ENCODE peak calls at places on chromosomes 12 and 14, in four cellular contexts. M is thoracic aorta, X is A549, P is left ventricle myocardium inferior. Z is an unnamed sample.

GRCh38 chr14:68628605-68629310 is 164.1 kb downstream of the ZFP36L1 start:
- DNase-seq in M (no peak), X (no peak), P (no peak), Z (no peak)

GRCh38 chr14:77979666-77980351 is 179.9 kb downstream of the ADCK1 start:
- DNase-seq in M (no peak), X (no peak), P (no peak), Z (peak)

GRCh38 chr12:5556033-5556614 is 124.2 kb downstream of the NTF3 start:
- DNase-seq in M (no peak), X (peak), P (no peak), Z (peak)

GRCh38 chr12:97425802-97426484 is 36.7 kb upstream of the RMST start:
- DNase-seq in M (no peak), X (no peak), P (no peak), Z (no peak)

GRCh38 chr14:58783801-58784511 is 146.2 kb downstream of the DACT1 start:
- DNase-seq in M (no peak), X (no peak), P (no peak), Z (no peak)

GRCh38 chr14:75628816-75629215 is 31.9 kb downstream of the ERG28 start:
- DNase-seq in M (no peak), X (no peak), P (no peak), Z (no peak)

GRCh38 chr12:66398931-66399625 is 96.8 kb downstream of the HELB start:
- DNase-seq in M (no peak), X (no peak), P (no peak), Z (no peak)

GRCh38 chr12:4849024-4849594 is 60.6 kb upstream of the KCNA1 start:
- DNase-seq in M (no peak), X (peak), P (no peak), Z (no peak)

GRCh38 chr12:124406043-124406442 is 111.2 kb downstream of the RFLNA start:
- DNase-seq in M (no peak), X (no peak), P (no peak), Z (no peak)

GRCh38 chr14:38254565-38255407 is 1.1 kb downstream of the CLEC14A start:
- DNase-seq in M (no peak), X (no peak), P (peak), Z (no peak)

GRCh38 chr12:123763093-123763492 is 992 bp downstream of the DNAH10 start:
- DNase-seq in M (no peak), X (no peak), P (no peak), Z (no peak)

GRCh38 chr12:68290126-68290525 is 36.7 kb upstream of the IL22 start:
- DNase-seq in M (no peak), X (no peak), P (no peak), Z (no peak)

GRCh38 chr14:104356738-104357688 is 218.6 kb downstream of the KIF26A start:
- DNase-seq in M (no peak), X (no peak), P (no peak), Z (peak)

GRCh38 chr12:107007421-107007820 is 20.5 kb upstream of the MTERF2 start:
- DNase-seq in M (no peak), X (no peak), P (no peak), Z (no peak)

GRCh38 chr14:65102441-65103149 is at the start of gene MAX:
- DNase-seq in M (peak), X (peak), P (peak), Z (peak)
- TF ChIP-seq CTCF in M (no peak), X (no peak), P (no peak), Z (no peak)

DNA sequence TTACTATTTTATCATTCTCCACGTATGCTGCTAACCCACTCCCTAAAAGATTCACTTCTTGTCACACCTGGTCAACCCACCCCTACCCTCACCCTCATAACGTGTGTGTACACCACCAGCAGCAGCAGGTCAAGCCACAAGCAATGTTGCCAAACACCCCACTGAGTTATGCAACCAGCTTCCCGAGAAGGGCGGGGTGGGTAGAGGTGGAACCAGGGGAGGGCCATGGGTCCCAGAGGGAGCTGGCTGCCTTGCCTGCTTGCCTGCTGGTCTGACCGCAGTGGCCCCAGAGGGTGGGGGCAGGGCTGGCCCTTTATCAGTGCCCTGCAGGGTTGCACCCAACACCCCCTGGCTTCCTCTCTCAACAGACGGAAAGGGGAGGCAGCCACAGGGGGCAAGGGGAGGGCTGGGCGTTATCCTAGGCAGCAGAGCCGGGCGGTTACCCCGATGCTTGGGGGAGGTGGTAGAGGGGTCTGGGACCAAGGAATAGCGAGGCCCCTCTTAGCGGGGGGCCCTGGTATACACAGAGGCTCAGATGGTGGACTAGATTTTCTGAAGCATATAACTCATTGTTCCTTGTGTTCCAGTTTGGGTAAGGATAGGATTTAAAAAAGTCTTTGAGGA is 3.5 kb upstream of the NFE2 start:
- DNase-seq in M (no peak), X (no peak), P (peak), Z (no peak)
- H3K27ac ChIP-seq in M (no peak), X (peak), P (no peak), Z (no peak)

GRCh38 chr12:115926037-115926670 is 351.3 kb downstream of the MED13L start:
- DNase-seq in M (no peak), X (no peak), P (no peak), Z (no peak)

GRCh38 chr12:115923851-115924250 is 353.6 kb downstream of the MED13L start:
- DNase-seq in M (no peak), X (no peak), P (no peak), Z (no peak)

GRCh38 chr12:115918763-115919162 is 358.7 kb downstream of the MED13L start:
- DNase-seq in M (no peak), X (no peak), P (no peak), Z (no peak)

GRCh38 chr12:115920395-115921183 is 356.9 kb downstream of the MED13L start:
- DNase-seq in M (no peak), X (no peak), P (no peak), Z (no peak)

DNA sequence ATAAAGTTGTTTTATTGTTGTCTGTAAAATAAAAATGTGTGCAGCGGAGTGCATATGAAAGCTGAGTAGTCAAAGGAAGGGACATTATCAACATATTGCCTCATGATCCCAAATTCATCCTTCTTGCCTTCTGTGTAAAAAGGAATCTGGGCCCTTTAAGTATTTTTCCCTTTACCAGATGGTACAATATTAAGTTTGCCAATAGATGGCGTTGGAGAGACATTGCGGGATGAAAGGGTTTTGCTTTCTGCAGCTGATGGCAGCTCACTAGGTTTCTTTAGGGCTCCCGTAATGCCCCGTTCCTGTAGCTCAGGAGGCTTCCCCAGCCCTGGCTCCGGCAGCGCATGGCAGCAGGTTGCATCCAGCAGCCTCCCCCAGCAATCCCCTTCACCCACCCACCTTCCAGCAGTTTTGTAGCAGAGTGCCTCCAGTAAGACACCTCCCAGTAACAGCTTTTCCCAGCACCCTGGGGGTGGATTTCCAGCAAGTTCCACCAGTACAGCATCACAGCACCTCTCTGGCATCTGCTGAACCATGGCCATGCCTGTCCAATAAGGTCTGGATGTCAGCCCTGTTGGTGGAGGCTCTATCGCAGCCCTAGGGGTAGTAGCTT is 354.4 kb downstream of the MED13L start:
- DNase-seq in M (no peak), X (peak), P (no peak), Z (no peak)
- TF ChIP-seq CTCF in M (no peak), X (peak), P (no peak), Z (peak)

DNA sequence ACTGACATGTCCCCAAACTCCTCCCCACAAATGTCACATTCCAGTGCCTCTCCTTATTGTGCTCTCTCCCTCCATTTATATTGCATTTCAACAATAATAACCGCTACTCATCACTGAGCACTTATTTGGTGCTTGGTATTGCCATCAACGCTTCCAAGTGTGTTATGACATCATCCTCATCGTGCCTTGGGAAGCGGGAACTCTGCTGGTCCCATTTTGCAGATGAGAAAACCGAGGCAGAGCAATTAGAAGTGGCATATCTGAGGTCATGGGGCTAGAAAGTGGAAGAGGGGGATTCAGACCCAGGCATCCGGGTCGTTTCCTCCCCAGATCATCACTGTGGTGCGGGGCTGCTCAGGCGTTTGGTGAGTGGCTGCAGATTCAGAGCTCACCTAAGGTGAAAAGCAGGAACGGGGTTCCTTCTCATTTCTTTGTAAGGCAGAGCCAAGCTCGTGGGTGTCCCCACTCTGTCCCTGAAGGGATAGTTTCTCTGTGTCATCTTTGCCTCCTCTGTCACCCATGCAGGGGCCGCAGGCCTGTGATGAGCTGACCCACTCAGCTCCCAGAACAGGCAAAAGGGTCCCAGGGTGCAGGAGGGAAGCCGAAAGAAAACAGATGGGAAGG is 5.5 kb upstream of the FZD10 start:
- DNase-seq in M (no peak), X (no peak), P (no peak), Z (no peak)
- H3K27ac ChIP-seq in M (no peak), X (no peak), P (no peak), Z (no peak)

DNA sequence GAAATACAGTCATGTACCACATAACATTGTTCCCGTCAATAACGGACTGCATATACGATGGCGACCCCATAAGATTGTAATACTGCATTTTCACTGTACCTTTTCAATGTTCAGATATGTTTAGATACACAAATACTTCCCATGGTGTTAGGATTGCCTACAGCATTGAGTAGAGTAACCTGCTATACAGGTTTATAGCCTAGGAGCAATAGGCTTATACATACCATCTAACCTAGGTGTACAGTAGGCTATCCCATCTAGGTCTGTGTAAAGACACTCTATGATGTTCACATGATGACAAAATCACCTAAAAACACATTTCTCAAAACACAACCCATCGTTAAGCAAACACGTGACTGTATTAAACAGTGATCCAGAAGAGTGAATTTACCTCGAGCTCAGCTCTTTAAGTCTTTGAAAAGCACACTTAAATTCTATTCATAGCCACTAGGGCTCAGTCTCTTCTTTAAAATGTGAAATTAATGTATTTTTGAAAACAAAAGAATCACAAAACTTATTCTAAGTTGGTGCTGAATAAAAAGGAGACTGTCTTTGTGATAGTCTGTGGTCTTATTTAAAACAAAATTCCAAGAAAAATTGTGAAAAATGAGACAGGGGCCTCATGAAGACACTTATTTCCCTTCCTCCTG is 239.1 kb upstream of the ARID2 start:
- DNase-seq in M (no peak), X (no peak), P (no peak), Z (no peak)
- TF ChIP-seq CTCF in M (no peak), X (no peak), P (no peak), Z (no peak)

GRCh38 chr12:105224399-105224798 is 11.6 kb downstream of the APPL2 start:
- DNase-seq in M (no peak), X (no peak), P (no peak), Z (no peak)
- H3K27ac ChIP-seq in M (no peak), X (no peak), P (no peak), Z (no peak)

GRCh38 chr12:51246254-51246853 is 7.7 kb downstream of the DAZAP2 start:
- DNase-seq in M (no peak), X (no peak), P (no peak), Z (peak)
- TF ChIP-seq CTCF in M (no peak), X (no peak), P (peak), Z (peak)

Z was measured in WERI-Rb-1.